ENCODE peak calls at places on chromosomes 4 and X, in seven cellular contexts. J, C, O, Z, P, H and X are unnamed samples.

GRCh38 chr4:156941940-156942548 is 29.6 kb downstream of the PDGFC start:
- DNase-seq in Z (no peak), P (peak; percentile 98), H (no peak), C (peak; percentile 85), O (no peak), J (no peak), X (no peak)

GRCh38 chr4:40190880-40191815 is 5.7 kb upstream of the RHOH start:
- DNase-seq in Z (peak; percentile 73), J (peak; percentile 40), O (no peak), C (no peak), P (no peak), H (no peak), X (peak; percentile 39)

GRCh38 chr4:177118596-177118995 is 191.1 kb upstream of the NEIL3 start:
- DNase-seq in J (no peak), H (no peak), P (peak; percentile 99), C (peak; percentile 95), O (peak; percentile 45), Z (no peak), X (no peak)

GRCh38 chr4:137267024-137267423 is 265.3 kb downstream of the PCDH18 start:
- DNase-seq in J (no peak), H (no peak), P (peak; percentile 78), O (no peak), Z (no peak), C (peak; percentile 48), X (no peak)

GRCh38 chr4:114562176-114562904 is 36.3 kb upstream of the UGT8 start:
- DNase-seq in C (no peak), Z (no peak), J (no peak), O (no peak), P (no peak), H (no peak), X (no peak)

GRCh38 chrX:96770315-96770714 is 85.7 kb downstream of the DIAPH2 start:
- DNase-seq in P (peak; percentile 8), Z (peak; percentile 26), C (peak; percentile 0), O (no peak), H (no peak), J (no peak), X (no peak)

GRCh38 chr4:137226900-137227299 is 305.4 kb downstream of the PCDH18 start:
- DNase-seq in J (no peak), C (peak; percentile 7), Z (peak; percentile 1), P (peak; percentile 6), H (no peak), O (no peak), X (no peak)

GRCh38 chrX:38985375-38985774 is 184.1 kb downstream of the MID1IP1 start:
- DNase-seq in H (no peak), J (no peak), C (no peak), O (no peak), P (no peak), Z (peak; percentile 58), X (no peak)

GRCh38 chr4:14908635-14909034 is 93.6 kb upstream of the CPEB2 start:
- DNase-seq in P (peak; percentile 63), O (no peak), H (no peak), J (no peak), Z (no peak), C (no peak), X (peak; percentile 13)

GRCh38 chr4:146311238-146311970 is 97.1 kb downstream of the REELD1 start:
- DNase-seq in H (no peak), Z (no peak), P (peak; percentile 50), J (no peak), O (no peak), C (no peak), X (no peak)

GRCh38 chr4:72318771-72319170 is 250.2 kb downstream of the ADAMTS3 start:
- DNase-seq in O (no peak), P (peak; percentile 53), C (no peak), J (no peak), Z (no peak), H (no peak), X (no peak)

GRCh38 chr4:186739802-186740434 is 16.3 kb upstream of the FAT1 start:
- DNase-seq in O (no peak), C (no peak), P (no peak), Z (no peak), J (no peak), H (no peak), X (no peak)

DNA sequence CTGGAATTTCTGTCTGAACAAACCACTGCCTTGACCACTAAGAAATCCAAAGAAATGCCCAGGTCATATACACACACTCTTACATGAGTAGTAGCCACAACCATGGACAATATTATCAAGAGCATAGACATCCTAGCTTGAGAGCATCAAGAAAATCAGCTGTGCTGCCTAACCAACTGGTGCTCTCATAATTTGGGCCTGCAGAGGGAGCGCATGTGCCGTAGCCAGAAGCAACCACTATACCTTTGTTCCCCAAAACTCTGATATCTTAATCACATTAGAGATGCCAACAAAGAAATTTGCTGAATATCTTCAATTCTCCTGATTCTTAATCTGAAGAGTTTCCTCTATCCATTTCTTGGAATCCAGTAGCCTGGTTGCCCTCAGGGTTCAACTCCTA is 163.6 kb downstream of the ZNF674 start:
- DNase-seq in H (no peak), C (peak; percentile 2), Z (peak; percentile 46), P (peak; percentile 10), J (peak; percentile 8), O (no peak), X (no peak)
- TF ChIP-seq CTCF in H (no peak), C (peak; percentile 61), Z (peak; percentile 39), P (peak; percentile 37), J (no peak), O (no peak), X (peak; percentile 75)

DNA sequence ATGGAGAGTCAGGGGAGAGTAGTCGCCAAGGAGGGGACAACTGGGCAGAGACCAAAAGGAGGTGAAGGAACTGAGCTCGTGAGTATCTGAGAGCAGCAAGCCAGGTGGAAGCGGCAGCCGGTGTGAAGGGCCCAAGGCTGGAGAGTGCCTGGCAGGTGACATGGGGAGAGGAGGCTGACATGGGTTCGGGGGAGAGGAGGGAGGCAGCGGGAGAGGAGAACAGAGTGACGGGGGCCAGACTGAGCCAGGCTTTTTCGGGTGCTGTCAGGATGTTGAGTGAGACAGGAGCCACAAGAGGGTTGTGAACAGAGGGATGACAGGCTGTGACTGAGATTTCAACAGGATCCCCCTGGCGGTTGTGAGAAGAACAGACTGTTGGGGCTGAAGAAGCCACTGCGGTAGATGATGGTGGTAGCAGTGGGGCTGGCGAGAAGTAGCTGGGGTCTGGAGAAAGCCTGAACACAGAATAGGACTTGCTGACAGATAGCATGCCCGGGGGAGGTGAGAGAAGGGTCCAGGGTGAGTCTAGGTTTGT is 5.7 kb downstream of the ELK1 start:
- DNase-seq in O (no peak), C (peak; percentile 24), H (no peak), P (peak; percentile 16), Z (peak; percentile 28), J (no peak), X (no peak)
- TF ChIP-seq CTCF in O (no peak), C (peak; percentile 71), H (no peak), P (peak; percentile 57), Z (no peak), J (no peak), X (peak; percentile 45)

DNA sequence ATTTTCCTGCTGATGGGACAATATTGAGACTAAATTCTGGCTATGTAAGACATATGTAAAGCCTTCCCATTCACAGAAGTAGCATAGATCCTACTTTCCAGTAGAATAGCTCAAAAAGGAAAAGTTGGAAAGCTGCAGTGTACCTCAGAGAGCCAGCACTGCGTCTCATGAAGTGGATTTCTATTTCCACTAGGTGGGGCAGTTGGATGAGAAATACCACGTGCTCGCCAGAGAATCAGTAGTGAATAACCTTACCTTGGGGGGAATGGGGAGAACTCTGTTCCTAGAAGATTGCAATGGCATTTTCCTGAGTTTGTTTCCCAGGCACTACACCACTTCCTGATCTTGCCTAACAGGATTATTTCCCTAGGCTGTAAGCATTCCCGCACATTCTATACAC is 907.1 kb downstream of the FSTL5 start:
- DNase-seq in Z (peak; percentile 18), H (no peak), C (no peak), P (peak; percentile 2), J (no peak), O (no peak), X (no peak)
- TF ChIP-seq CTCF in Z (peak; percentile 3), H (no peak), C (no peak), P (peak; percentile 11), J (no peak), O (no peak), X (peak; percentile 31)

GRCh38 chrX:115388879-115389278 is 99.4 kb downstream of the LUZP4 start:
- DNase-seq in P (peak; percentile 46), J (no peak), H (no peak), O (no peak), C (no peak), Z (no peak), X (no peak)
- TF ChIP-seq CTCF in P (no peak), J (no peak), H (no peak), O (no peak), C (no peak), Z (no peak), X (no peak)

GRCh38 chr4:82380344-82380743 is 6.6 kb upstream of the HNRNPD start:
- DNase-seq in O (peak; percentile 59), H (no peak), P (no peak), Z (no peak), J (no peak), C (no peak), X (no peak)
- TF ChIP-seq CTCF in O (no peak), H (no peak), P (no peak), Z (no peak), J (no peak), C (no peak), X (no peak)